ENCODE peak calls at places on chromosomes 13 and 19, in eight cellular contexts. J is spleen, D is thyroid gland, Q is Peyer's patch, F is heart left ventricle, P is testis, Y is A549, M is suprapubic skin. X is an unnamed sample.

GRCh38 chr13:43572601-43573360 is 214.0 kb downstream of the ENOX1 start:
- DNase-seq in J (no peak), D (no peak), Q (no peak), F (no peak), P (no peak), Y (no peak), M (no peak), X (no peak)

GRCh38 chr13:49630580-49630979 is 2.3 kb downstream of the ARL11 start:
- DNase-seq in J (no peak), D (no peak), Q (no peak), F (no peak), P (no peak), Y (no peak), M (no peak), X (no peak)

GRCh38 chr13:101576452-101576851 is 124.0 kb downstream of the ITGBL1 start:
- DNase-seq in J (no peak), D (no peak), Q (no peak), F (no peak), P (no peak), Y (peak), M (no peak), X (no peak)

GRCh38 chr19:47991191-47991808 is 670 bp downstream of the BSPH1 start:
- DNase-seq in J (no peak), D (no peak), Q (no peak), F (no peak), P (no peak), Y (no peak), M (no peak), X (no peak)

GRCh38 chr13:112103971-112104872 is 37.3 kb downstream of the SOX1 start:
- DNase-seq in J (no peak), D (peak), Q (no peak), F (no peak), P (no peak), Y (no peak), M (no peak), X (no peak)

GRCh38 chr13:32997399-32997798 is 18.8 kb upstream of the KL start:
- DNase-seq in J (no peak), D (no peak), Q (no peak), F (no peak), P (no peak), Y (no peak), M (no peak), X (no peak)

GRCh38 chr19:41866284-41866683 is 6.2 kb downstream of the RPS19 start:
- DNase-seq in J (peak), D (no peak), Q (no peak), F (no peak), P (no peak), Y (no peak), M (no peak), X (no peak)

GRCh38 chr19:48741222-48741999 is 1.0 kb upstream of the RASIP1 start:
- DNase-seq in J (peak), D (no peak), Q (no peak), F (peak), P (peak), Y (peak), M (no peak), X (peak)

GRCh38 chr13:113842336-113843062 is 21.4 kb downstream of the GAS6 start:
- DNase-seq in J (peak), D (no peak), Q (no peak), F (no peak), P (no peak), Y (no peak), M (no peak), X (no peak)

GRCh38 chr13:31234729-31235128 is 35.0 kb downstream of the B3GLCT start:
- DNase-seq in J (no peak), D (no peak), Q (no peak), F (no peak), P (no peak), Y (peak), M (no peak), X (no peak)

GRCh38 chr13:67076378-67076777 is 153.8 kb downstream of the PCDH9 start:
- DNase-seq in J (no peak), D (no peak), Q (no peak), F (no peak), P (no peak), Y (no peak), M (no peak), X (no peak)

GRCh38 chr13:109610517-109610916 is 175.9 kb downstream of the IRS2 start:
- DNase-seq in J (peak), D (peak), Q (no peak), F (peak), P (peak), Y (peak), M (no peak), X (peak)

GRCh38 chr13:39253774-39254173 is 215.5 kb downstream of the NHLRC3 start:
- DNase-seq in J (no peak), D (no peak), Q (no peak), F (no peak), P (no peak), Y (no peak), M (no peak), X (no peak)

GRCh38 chr13:113035209-113035800 is 66.3 kb downstream of the MCF2L start:
- DNase-seq in J (no peak), D (no peak), Q (no peak), F (no peak), P (no peak), Y (no peak), M (no peak), X (no peak)

GRCh38 chr13:33236021-33236420 is 49.5 kb downstream of the STARD13 start:
- DNase-seq in J (no peak), D (no peak), Q (no peak), F (no peak), P (no peak), Y (no peak), M (no peak), X (no peak)

GRCh38 chr13:104483631-104484030 is 1417.4 kb upstream of the SLC10A2 start:
- DNase-seq in J (no peak), D (no peak), Q (no peak), F (no peak), P (no peak), Y (no peak), M (no peak), X (no peak)

GRCh38 chr19:52138614-52139290 is 986 bp downstream of the ZNF616 start:
- DNase-seq in J (peak), D (peak), Q (peak), F (no peak), P (peak), Y (no peak), M (no peak), X (peak)

GRCh38 chr13:101127741-101128353 is 288.5 kb downstream of the NALCN start:
- DNase-seq in J (no peak), D (peak), Q (no peak), F (no peak), P (peak), Y (peak), M (no peak), X (peak)

GRCh38 chr19:47240996-47241918 is 10.3 kb upstream of the BBC3 start:
- DNase-seq in J (peak), D (peak), Q (peak), F (peak), P (peak), Y (peak), M (no peak), X (peak)

GRCh38 chr19:36686365-36687213 is 823 bp upstream of the ZNF567 start:
- DNase-seq in J (no peak), D (peak), Q (no peak), F (no peak), P (no peak), Y (no peak), M (no peak), X (peak)

GRCh38 chr13:72062566-72062965 is 195.6 kb upstream of the DACH1 start:
- DNase-seq in J (no peak), D (no peak), Q (no peak), F (peak), P (no peak), Y (peak), M (no peak), X (no peak)

GRCh38 chr13:105805866-105806265 is 729.6 kb downstream of the EFNB2 start:
- DNase-seq in J (no peak), D (no peak), Q (no peak), F (no peak), P (no peak), Y (no peak), M (no peak), X (no peak)

GRCh38 chr13:37460211-37460610 is 138.4 kb downstream of the POSTN start:
- DNase-seq in J (no peak), D (no peak), Q (no peak), F (no peak), P (no peak), Y (no peak), M (no peak), X (no peak)

GRCh38 chr19:55113570-55114039 is 3.8 kb downstream of the PPP1R12C start:
- DNase-seq in J (no peak), D (peak), Q (peak), F (peak), P (peak), Y (peak), M (peak), X (peak)

GRCh38 chr13:51806571-51806970 is 2.6 kb upstream of the DHRS12 start:
- DNase-seq in J (no peak), D (no peak), Q (no peak), F (no peak), P (no peak), Y (peak), M (no peak), X (peak)

GRCh38 chr13:68616600-68617222 is 1386.6 kb upstream of the PCDH9 start:
- DNase-seq in J (peak), D (no peak), Q (no peak), F (no peak), P (no peak), Y (no peak), M (no peak), X (no peak)

GRCh38 chr19:45403272-45403671 is 1.6 kb downstream of the PPP1R13L start:
- DNase-seq in J (no peak), D (no peak), Q (no peak), F (no peak), P (no peak), Y (no peak), M (no peak), X (no peak)

GRCh38 chr13:61684976-61685682 is 269.5 kb upstream of the PCDH20 start:
- DNase-seq in J (no peak), D (no peak), Q (no peak), F (no peak), P (no peak), Y (no peak), M (no peak), X (no peak)

GRCh38 chr19:709196-709964 is 645 bp downstream of the PALM start:
- DNase-seq in J (no peak), D (no peak), Q (no peak), F (no peak), P (no peak), Y (no peak), M (no peak), X (no peak)

GRCh38 chr19:11200931-11201330 is 3.6 kb upstream of the KANK2 start:
- DNase-seq in J (no peak), D (no peak), Q (no peak), F (no peak), P (no peak), Y (no peak), M (no peak), X (no peak)
- H3K27ac ChIP-seq in J (no peak), D (no peak), Q (no peak), F (peak), P (no peak), Y (no peak), M (no peak), X (no peak)

DNA sequence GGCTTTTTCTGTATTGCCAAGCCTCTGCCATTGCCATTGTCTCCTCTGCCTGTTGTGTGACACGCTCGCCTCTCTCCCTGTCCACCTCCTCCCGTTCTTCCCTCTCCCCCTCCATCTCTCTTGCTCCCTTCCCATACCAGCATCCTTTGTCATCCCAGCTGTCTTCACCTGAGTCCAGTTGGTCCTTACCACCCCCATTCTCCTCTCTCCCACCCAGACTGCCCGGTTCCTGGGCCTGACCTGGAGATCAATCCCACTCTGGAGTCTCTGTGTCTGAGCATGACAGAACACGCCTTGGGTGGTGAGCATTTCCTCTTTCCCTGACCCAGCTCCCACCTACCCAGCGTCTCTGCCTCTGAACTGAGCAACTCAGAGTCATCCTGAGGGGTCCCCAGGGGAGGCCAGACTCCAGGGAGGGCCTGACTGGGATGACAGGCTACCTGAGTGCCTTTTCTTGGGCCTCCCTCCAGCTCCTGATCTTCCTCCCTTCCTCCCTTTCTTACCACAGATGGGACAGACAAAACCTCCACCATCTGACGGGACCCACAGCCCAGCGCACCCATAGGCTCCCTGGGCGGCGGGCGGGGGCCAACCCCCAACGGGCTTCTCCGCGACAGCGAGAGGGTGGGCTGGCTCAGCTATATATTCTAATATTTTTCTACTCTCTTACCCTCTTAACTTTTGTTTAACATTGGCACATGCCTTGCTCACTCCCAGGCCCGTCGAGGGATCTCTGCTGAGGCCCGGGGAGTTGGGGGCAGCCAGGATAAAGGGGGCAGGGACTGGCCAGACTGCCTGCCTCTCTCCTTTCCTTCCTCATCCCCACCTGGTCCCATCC is 7.7 kb downstream of the PAF1 start:
- DNase-seq in J (no peak), D (no peak), Q (no peak), F (no peak), P (no peak), Y (no peak), M (no peak), X (no peak)
- TF ChIP-seq POLR2A in J (no peak), D (no peak), Q (no peak), F (no peak), P (no peak), Y (no peak), M (no peak), X (no peak)

GRCh38 chr19:44308011-44308410 is 3.2 kb upstream of the ZNF235 start:
- DNase-seq in J (no peak), D (no peak), Q (no peak), F (no peak), P (no peak), Y (no peak), M (no peak), X (no peak)
- H3K27ac ChIP-seq in J (no peak), D (no peak), Q (no peak), F (no peak), P (no peak), Y (no peak), M (no peak), X (no peak)

DNA sequence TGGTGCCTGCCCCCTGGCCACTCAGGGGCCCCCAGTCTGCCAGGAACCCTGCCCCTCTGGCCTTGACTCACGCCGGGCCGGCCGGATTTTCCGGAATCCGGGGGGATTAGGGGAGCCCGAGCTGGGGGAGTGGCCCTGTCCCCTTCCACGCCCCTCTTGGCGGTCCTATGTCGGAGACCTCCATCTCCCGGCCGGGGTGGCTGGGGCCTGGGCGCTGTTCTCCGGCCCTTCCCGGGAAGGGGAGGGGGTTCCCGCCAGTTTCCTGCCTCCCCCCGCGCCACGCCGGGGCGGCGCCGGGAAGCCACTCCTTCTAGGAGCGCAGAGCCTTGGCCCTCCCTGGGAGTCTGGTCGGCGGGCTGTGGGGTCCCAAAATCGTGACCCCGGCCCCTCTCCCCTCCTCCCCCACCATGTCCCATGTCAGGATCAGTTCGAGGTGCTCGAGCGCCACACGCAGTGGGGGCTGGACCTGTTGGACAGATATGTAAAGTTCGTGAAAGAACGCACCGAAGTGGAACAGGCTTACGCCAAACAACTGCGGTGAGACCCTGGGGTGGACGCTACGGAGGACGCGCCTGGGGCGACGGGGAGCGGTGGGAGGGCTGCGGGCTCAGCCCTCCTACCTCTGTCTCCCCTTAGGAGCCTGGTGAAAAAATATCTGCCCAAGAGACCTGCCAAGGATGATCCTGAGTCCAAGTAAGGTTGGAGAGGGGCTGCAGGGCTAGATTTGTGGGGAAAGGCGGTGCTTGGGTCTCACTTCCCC is 1.3 kb downstream of the TRIP10 start:
- DNase-seq in J (peak), D (peak), Q (peak), F (peak), P (peak), Y (peak), M (no peak), X (peak)
- TF ChIP-seq POLR2A in J (no peak), D (no peak), Q (no peak), F (no peak), P (no peak), Y (no peak), M (no peak), X (no peak)

DNA sequence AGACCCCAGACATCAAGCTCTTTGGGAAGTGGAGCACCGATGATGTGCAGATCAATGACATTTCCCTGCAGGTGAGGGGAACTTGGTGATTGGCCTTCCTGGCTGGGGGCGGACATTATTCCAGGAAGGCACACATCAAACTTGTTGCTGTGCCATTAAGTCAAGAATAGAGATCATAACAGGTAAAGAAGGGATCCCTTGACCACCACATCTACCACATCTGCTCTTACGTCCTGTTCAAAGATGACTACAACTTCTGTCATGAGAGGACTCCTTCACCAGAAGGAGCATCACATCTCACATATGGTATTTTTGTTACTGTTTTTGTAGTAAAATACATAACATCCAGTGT is 1.1 kb downstream of the RPS5 start:
- DNase-seq in J (no peak), D (no peak), Q (no peak), F (no peak), P (no peak), Y (no peak), M (no peak), X (no peak)
- H3K27ac ChIP-seq in J (no peak), D (no peak), Q (no peak), F (no peak), P (no peak), Y (peak), M (no peak), X (no peak)

GRCh38 chr19:31664997-31665396 is 315.8 kb upstream of the TSHZ3 start:
- DNase-seq in J (no peak), D (no peak), Q (no peak), F (no peak), P (no peak), Y (no peak), M (no peak), X (no peak)

GRCh38 chr19:31659897-31660210 is 310.6 kb upstream of the TSHZ3 start:
- DNase-seq in J (no peak), D (no peak), Q (no peak), F (no peak), P (no peak), Y (no peak), M (no peak), X (no peak)

GRCh38 chr19:31664096-31664495 is 314.9 kb upstream of the TSHZ3 start:
- DNase-seq in J (no peak), D (no peak), Q (no peak), F (no peak), P (no peak), Y (no peak), M (no peak), X (no peak)

GRCh38 chr19:31656507-31656906 is 307.3 kb upstream of the TSHZ3 start:
- DNase-seq in J (no peak), D (no peak), Q (no peak), F (no peak), P (no peak), Y (no peak), M (no peak), X (no peak)

DNA sequence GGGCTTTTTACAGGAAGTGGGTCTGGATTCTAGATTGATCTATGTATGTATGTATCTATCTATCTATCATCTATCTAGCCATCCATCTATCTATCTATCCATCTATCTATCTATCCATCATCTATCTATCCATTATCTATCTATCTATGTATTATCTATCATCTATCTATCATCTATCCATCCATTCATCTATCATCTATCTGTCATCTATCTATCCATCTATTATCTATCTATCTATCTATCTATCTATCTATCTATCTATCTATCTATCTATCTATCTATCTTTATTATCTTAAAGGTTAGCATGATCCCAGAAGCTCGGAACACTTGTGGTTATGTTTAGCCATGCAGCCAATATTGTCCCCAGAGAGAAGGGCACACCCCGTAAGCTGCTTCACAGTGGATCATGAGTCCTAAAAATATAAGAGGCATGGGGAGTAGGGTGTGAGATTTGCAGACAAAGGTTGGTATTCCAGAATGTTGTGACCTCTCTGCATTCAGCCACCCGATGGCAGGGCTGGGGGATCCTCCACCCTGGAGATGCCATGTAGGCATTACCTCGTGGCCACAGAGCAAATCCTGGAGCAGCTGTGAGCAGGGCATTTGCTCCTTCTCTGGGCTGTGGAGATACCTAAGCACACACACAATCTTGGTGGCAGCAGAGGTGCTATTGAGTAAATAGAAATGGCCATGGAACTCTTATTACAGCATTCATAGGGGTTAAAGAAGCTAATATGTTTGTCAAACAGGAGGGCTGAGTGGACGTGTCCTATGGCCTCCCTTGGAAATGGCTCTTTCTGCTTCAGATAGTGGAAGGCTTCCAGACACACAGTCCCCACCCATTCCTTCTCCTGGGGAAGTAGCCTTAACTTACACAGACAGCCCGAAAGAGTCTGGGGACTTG is 310.0 kb upstream of the TSHZ3 start:
- DNase-seq in J (no peak), D (no peak), Q (no peak), F (no peak), P (no peak), Y (no peak), M (no peak), X (no peak)
- TF ChIP-seq POLR2A in J (no peak), D (no peak), Q (no peak), F (no peak), P (no peak), Y (no peak), M (no peak), X (no peak)

GRCh38 chr19:18659281-18660050 is 22.6 kb downstream of the KLHL26 start:
- DNase-seq in J (no peak), D (no peak), Q (no peak), F (peak), P (no peak), Y (no peak), M (no peak), X (no peak)

GRCh38 chr19:18658366-18658855 is 21.6 kb downstream of the KLHL26 start:
- DNase-seq in J (no peak), D (no peak), Q (no peak), F (no peak), P (no peak), Y (no peak), M (no peak), X (no peak)

GRCh38 chr19:18655173-18655844 is 18.5 kb downstream of the KLHL26 start:
- DNase-seq in J (no peak), D (no peak), Q (no peak), F (no peak), P (no peak), Y (no peak), M (no peak), X (no peak)

GRCh38 chr19:18656337-18657086 is 19.7 kb downstream of the KLHL26 start:
- DNase-seq in J (no peak), D (no peak), Q (no peak), F (no peak), P (no peak), Y (no peak), M (no peak), X (no peak)

GRCh38 chr19:18657590-18658365 is 20.9 kb downstream of the KLHL26 start:
- DNase-seq in J (no peak), D (no peak), Q (no peak), F (peak), P (peak), Y (peak), M (no peak), X (peak)
- H3K27ac ChIP-seq in J (peak), D (peak), Q (no peak), F (peak), P (peak), Y (peak), M (no peak), X (no peak)

X was measured in body of pancreas.